ENCODE peak calls at places on chromosomes 5 and 9, in four cellular contexts. One of them, this sample, is unnamed.

GRCh38 chr9:106869028-106869427 is 6.1 kb downstream of the ZNF462 start:
- DNase-seq in stomach: no peak
- DNase-seq in cardiac muscle cell: no peak
- DNase-seq in CD4-positive, alpha-beta T cell: no peak
- DNase-seq in this sample: no peak

GRCh38 chr9:73839471-73839870 is 657.7 kb upstream of the RORB start:
- DNase-seq in stomach: no peak
- DNase-seq in cardiac muscle cell: no peak
- DNase-seq in CD4-positive, alpha-beta T cell: no peak
- DNase-seq in this sample: no peak

GRCh38 chr9:91847576-91847975 is 102.5 kb downstream of the ROR2 start:
- DNase-seq in stomach: peak; percentile 15
- DNase-seq in cardiac muscle cell: no peak
- DNase-seq in CD4-positive, alpha-beta T cell: no peak
- DNase-seq in this sample: no peak

GRCh38 chr5:40680741-40681350 is 1.1 kb downstream of the PTGER4 start:
- DNase-seq in stomach: no peak
- DNase-seq in cardiac muscle cell: no peak
- DNase-seq in CD4-positive, alpha-beta T cell: peak; percentile 28
- DNase-seq in this sample: no peak

GRCh38 chr9:79681576-79681975 is 109.8 kb downstream of the TLE4 start:
- DNase-seq in stomach: no peak
- DNase-seq in cardiac muscle cell: no peak
- DNase-seq in CD4-positive, alpha-beta T cell: no peak
- DNase-seq in this sample: no peak

GRCh38 chr5:93511445-93511844 is 69.6 kb downstream of the NR2F1-AS1 start:
- DNase-seq in stomach: no peak
- DNase-seq in cardiac muscle cell: no peak
- DNase-seq in CD4-positive, alpha-beta T cell: no peak
- DNase-seq in this sample: no peak

GRCh38 chr5:19256036-19256435 is 732.0 kb downstream of the CDH18 start:
- DNase-seq in stomach: no peak
- DNase-seq in cardiac muscle cell: peak; percentile 16
- DNase-seq in CD4-positive, alpha-beta T cell: no peak
- DNase-seq in this sample: no peak

GRCh38 chr5:40333459-40334241 is 346.1 kb upstream of the PTGER4 start:
- DNase-seq in stomach: no peak
- DNase-seq in cardiac muscle cell: no peak
- DNase-seq in CD4-positive, alpha-beta T cell: no peak
- DNase-seq in this sample: no peak

GRCh38 chr5:141272906-141273305 is 27.7 kb downstream of the PCDHB15 start:
- DNase-seq in stomach: no peak
- DNase-seq in cardiac muscle cell: no peak
- DNase-seq in CD4-positive, alpha-beta T cell: no peak
- DNase-seq in this sample: no peak

GRCh38 chr9:26756881-26757280 is 135.7 kb downstream of the CAAP1 start:
- DNase-seq in stomach: no peak
- DNase-seq in cardiac muscle cell: no peak
- DNase-seq in CD4-positive, alpha-beta T cell: no peak
- DNase-seq in this sample: no peak

GRCh38 chr5:369151-369939 is 47.8 kb downstream of the AHRR start:
- DNase-seq in stomach: no peak
- DNase-seq in cardiac muscle cell: no peak
- DNase-seq in CD4-positive, alpha-beta T cell: no peak
- DNase-seq in this sample: no peak

GRCh38 chr9:37324261-37324683 is 98.2 kb upstream of the GRHPR start:
- DNase-seq in stomach: no peak
- DNase-seq in cardiac muscle cell: peak; percentile 62
- DNase-seq in CD4-positive, alpha-beta T cell: no peak
- DNase-seq in this sample: no peak

GRCh38 chr5:68320094-68320986 is 104.8 kb downstream of the PIK3R1 start:
- DNase-seq in stomach: peak; percentile 51
- DNase-seq in cardiac muscle cell: no peak
- DNase-seq in CD4-positive, alpha-beta T cell: no peak
- DNase-seq in this sample: no peak

GRCh38 chr5:130514984-130515690 is 610.9 kb downstream of the CHSY3 start:
- DNase-seq in stomach: no peak
- DNase-seq in cardiac muscle cell: no peak
- DNase-seq in CD4-positive, alpha-beta T cell: no peak
- DNase-seq in this sample: no peak

GRCh38 chr9:129491486-129491855 is 129.4 kb downstream of the C9orf50 start:
- DNase-seq in stomach: peak; percentile 78
- DNase-seq in cardiac muscle cell: no peak
- DNase-seq in CD4-positive, alpha-beta T cell: no peak
- DNase-seq in this sample: peak; percentile 19

GRCh38 chr9:4596165-4596922 is 65.8 kb upstream of the PLPP6 start:
- DNase-seq in stomach: no peak
- DNase-seq in cardiac muscle cell: no peak
- DNase-seq in CD4-positive, alpha-beta T cell: peak; percentile 55
- DNase-seq in this sample: no peak

GRCh38 chr5:100709771-100710170 is 174.6 kb downstream of the FAM174A start:
- DNase-seq in stomach: no peak
- DNase-seq in cardiac muscle cell: no peak
- DNase-seq in CD4-positive, alpha-beta T cell: no peak
- DNase-seq in this sample: no peak

GRCh38 chr5:125338804-125339203 is 592.4 kb upstream of the ZNF608 start:
- DNase-seq in stomach: no peak
- DNase-seq in cardiac muscle cell: no peak
- DNase-seq in CD4-positive, alpha-beta T cell: no peak
- DNase-seq in this sample: no peak

GRCh38 chr9:92954078-92954861 is 6.9 kb downstream of the FGD3 start:
- DNase-seq in stomach: peak; percentile 71
- DNase-seq in cardiac muscle cell: no peak
- DNase-seq in CD4-positive, alpha-beta T cell: peak; percentile 80
- DNase-seq in this sample: no peak

GRCh38 chr5:34790087-34790486 is 48.9 kb upstream of the TTC23L start:
- DNase-seq in stomach: no peak
- DNase-seq in cardiac muscle cell: no peak
- DNase-seq in CD4-positive, alpha-beta T cell: no peak
- DNase-seq in this sample: no peak

GRCh38 chr5:139677404-139678282 is 29.5 kb downstream of the CXXC5 start:
- DNase-seq in stomach: peak; percentile 72
- DNase-seq in cardiac muscle cell: peak; percentile 65
- DNase-seq in CD4-positive, alpha-beta T cell: no peak
- DNase-seq in this sample: no peak

GRCh38 chr5:150622157-150622556 is 18.3 kb upstream of the SYNPO start:
- DNase-seq in stomach: no peak
- DNase-seq in cardiac muscle cell: no peak
- DNase-seq in CD4-positive, alpha-beta T cell: no peak
- DNase-seq in this sample: no peak

GRCh38 chr9:21434202-21435014 is 5.8 kb upstream of the IFNA1 start:
- DNase-seq in stomach: peak; percentile 63
- DNase-seq in cardiac muscle cell: peak; percentile 70
- DNase-seq in CD4-positive, alpha-beta T cell: peak; percentile 27
- DNase-seq in this sample: peak; percentile 20

GRCh38 chr9:18692240-18692639 is 218.3 kb downstream of the ADAMTSL1 start:
- DNase-seq in stomach: no peak
- DNase-seq in cardiac muscle cell: peak; percentile 54
- DNase-seq in CD4-positive, alpha-beta T cell: no peak
- DNase-seq in this sample: no peak

GRCh38 chr5:163889369-163889768 is 383.9 kb downstream of the MAT2B start:
- DNase-seq in stomach: no peak
- DNase-seq in cardiac muscle cell: no peak
- DNase-seq in CD4-positive, alpha-beta T cell: no peak
- DNase-seq in this sample: no peak

GRCh38 chr5:78806544-78806943 is 158.0 kb upstream of the LHFPL2 start:
- DNase-seq in stomach: no peak
- DNase-seq in cardiac muscle cell: no peak
- DNase-seq in CD4-positive, alpha-beta T cell: no peak
- DNase-seq in this sample: no peak

GRCh38 chr5:32290922-32291321 is 21.8 kb downstream of the MTMR12 start:
- DNase-seq in stomach: no peak
- DNase-seq in cardiac muscle cell: no peak
- DNase-seq in CD4-positive, alpha-beta T cell: no peak
- DNase-seq in this sample: no peak

GRCh38 chr5:154078305-154078704 is 39.5 kb downstream of the MFAP3 start:
- DNase-seq in stomach: no peak
- DNase-seq in cardiac muscle cell: no peak
- DNase-seq in CD4-positive, alpha-beta T cell: no peak
- DNase-seq in this sample: no peak

GRCh38 chr9:96486351-96487029 is 36.5 kb downstream of the HABP4 start:
- DNase-seq in stomach: peak; percentile 79
- DNase-seq in cardiac muscle cell: peak; percentile 66
- DNase-seq in CD4-positive, alpha-beta T cell: no peak
- DNase-seq in this sample: no peak

GRCh38 chr5:61894046-61894445 is 412.0 kb upstream of the KIF2A start:
- DNase-seq in stomach: no peak
- DNase-seq in cardiac muscle cell: no peak
- DNase-seq in CD4-positive, alpha-beta T cell: no peak
- DNase-seq in this sample: no peak

GRCh38 chr5:80934751-80935150 is 25.4 kb upstream of the RASGRF2 start:
- DNase-seq in stomach: no peak
- DNase-seq in cardiac muscle cell: no peak
- DNase-seq in CD4-positive, alpha-beta T cell: no peak
- DNase-seq in this sample: no peak

GRCh38 chr5:34626036-34626435 is 30.1 kb upstream of the RAI14 start:
- DNase-seq in stomach: no peak
- DNase-seq in cardiac muscle cell: no peak
- DNase-seq in CD4-positive, alpha-beta T cell: no peak
- DNase-seq in this sample: no peak

GRCh38 chr9:70413427-70413797 is 1.0 kb downstream of the KLF9 start:
- DNase-seq in stomach: no peak
- DNase-seq in cardiac muscle cell: peak; percentile 46
- DNase-seq in CD4-positive, alpha-beta T cell: peak; percentile 53
- DNase-seq in this sample: no peak

GRCh38 chr5:1852324-1852947 is 30.3 kb downstream of the IRX4 start:
- DNase-seq in stomach: no peak
- DNase-seq in cardiac muscle cell: peak; percentile 70
- DNase-seq in CD4-positive, alpha-beta T cell: no peak
- DNase-seq in this sample: no peak